ENCODE peak calls at places on chromosomes 4 and X, in six cellular contexts. One of them, this sample, is unnamed.
A peak's percentile ranks its signal among the peaks of the same experiment; 100 is the strongest.

GRCh38 chr4:146333187-146333894 is 119.0 kb downstream of the REELD1 start:
- DNase-seq in cardiac muscle cell: no peak
- DNase-seq in SK-MEL-5: no peak
- DNase-seq in stimulated activated naive B cell treated with anti-CD40 and anti-IgM and Interleukin-4, amounts not matched to agents 10 μg/mL and 1 μg/mL and 100 μg/mL, for 72 hours: no peak
- DNase-seq in amygdala: no peak
- DNase-seq in AG08396: peak; percentile 24
- DNase-seq in this sample: no peak

GRCh38 chr4:151099976-151100417 is 569 bp downstream of the RPS3A start:
- DNase-seq in cardiac muscle cell: no peak
- DNase-seq in SK-MEL-5: no peak
- DNase-seq in stimulated activated naive B cell treated with anti-CD40 and anti-IgM and Interleukin-4, amounts not matched to agents 10 μg/mL and 1 μg/mL and 100 μg/mL, for 72 hours: no peak
- DNase-seq in amygdala: no peak
- DNase-seq in AG08396: peak; percentile 29
- DNase-seq in this sample: peak; percentile 54

GRCh38 chr4:119517361-119518229 is 111.0 kb downstream of the PDE5A start:
- DNase-seq in cardiac muscle cell: no peak
- DNase-seq in SK-MEL-5: no peak
- DNase-seq in stimulated activated naive B cell treated with anti-CD40 and anti-IgM and Interleukin-4, amounts not matched to agents 10 μg/mL and 1 μg/mL and 100 μg/mL, for 72 hours: no peak
- DNase-seq in amygdala: no peak
- DNase-seq in AG08396: peak; percentile 5
- DNase-seq in this sample: peak; percentile 22

GRCh38 chr4:70623301-70623700 is 5.2 kb upstream of the ENAM start:
- DNase-seq in cardiac muscle cell: no peak
- DNase-seq in SK-MEL-5: no peak
- DNase-seq in stimulated activated naive B cell treated with anti-CD40 and anti-IgM and Interleukin-4, amounts not matched to agents 10 μg/mL and 1 μg/mL and 100 μg/mL, for 72 hours: no peak
- DNase-seq in amygdala: no peak
- DNase-seq in AG08396: no peak
- DNase-seq in this sample: no peak

GRCh38 chr4:157217708-157218107 is 2.8 kb upstream of the GRIA2 start:
- DNase-seq in cardiac muscle cell: peak; percentile 36
- DNase-seq in SK-MEL-5: peak; percentile 35
- DNase-seq in stimulated activated naive B cell treated with anti-CD40 and anti-IgM and Interleukin-4, amounts not matched to agents 10 μg/mL and 1 μg/mL and 100 μg/mL, for 72 hours: no peak
- DNase-seq in amygdala: no peak
- DNase-seq in AG08396: peak; percentile 16
- DNase-seq in this sample: peak; percentile 61

GRCh38 chr4:78131403-78131802 is 74.3 kb downstream of the FRAS1 start:
- DNase-seq in cardiac muscle cell: no peak
- DNase-seq in SK-MEL-5: no peak
- DNase-seq in stimulated activated naive B cell treated with anti-CD40 and anti-IgM and Interleukin-4, amounts not matched to agents 10 μg/mL and 1 μg/mL and 100 μg/mL, for 72 hours: no peak
- DNase-seq in amygdala: no peak
- DNase-seq in AG08396: no peak
- DNase-seq in this sample: no peak

GRCh38 chr4:3253808-3254207 is 4.8 kb downstream of the MSANTD1 start:
- DNase-seq in cardiac muscle cell: no peak
- DNase-seq in SK-MEL-5: no peak
- DNase-seq in stimulated activated naive B cell treated with anti-CD40 and anti-IgM and Interleukin-4, amounts not matched to agents 10 μg/mL and 1 μg/mL and 100 μg/mL, for 72 hours: no peak
- DNase-seq in amygdala: no peak
- DNase-seq in AG08396: no peak
- DNase-seq in this sample: no peak

GRCh38 chrX:54950730-54951375 is 30.2 kb downstream of the TRO start:
- DNase-seq in cardiac muscle cell: no peak
- DNase-seq in SK-MEL-5: no peak
- DNase-seq in stimulated activated naive B cell treated with anti-CD40 and anti-IgM and Interleukin-4, amounts not matched to agents 10 μg/mL and 1 μg/mL and 100 μg/mL, for 72 hours: no peak
- DNase-seq in amygdala: no peak
- DNase-seq in AG08396: no peak
- DNase-seq in this sample: no peak

GRCh38 chr4:15436515-15436914 is 8.7 kb downstream of the C1QTNF7 start:
- DNase-seq in cardiac muscle cell: no peak
- DNase-seq in SK-MEL-5: no peak
- DNase-seq in stimulated activated naive B cell treated with anti-CD40 and anti-IgM and Interleukin-4, amounts not matched to agents 10 μg/mL and 1 μg/mL and 100 μg/mL, for 72 hours: no peak
- DNase-seq in amygdala: no peak
- DNase-seq in AG08396: no peak
- DNase-seq in this sample: peak; percentile 46

GRCh38 chr4:140928880-140929279 is 172.7 kb upstream of the TBC1D9 start:
- DNase-seq in cardiac muscle cell: no peak
- DNase-seq in SK-MEL-5: peak; percentile 61
- DNase-seq in stimulated activated naive B cell treated with anti-CD40 and anti-IgM and Interleukin-4, amounts not matched to agents 10 μg/mL and 1 μg/mL and 100 μg/mL, for 72 hours: no peak
- DNase-seq in amygdala: no peak
- DNase-seq in AG08396: no peak
- DNase-seq in this sample: no peak

GRCh38 chr4:113645771-113646455 is 115.6 kb downstream of the CAMK2D start:
- DNase-seq in cardiac muscle cell: no peak
- DNase-seq in SK-MEL-5: no peak
- DNase-seq in stimulated activated naive B cell treated with anti-CD40 and anti-IgM and Interleukin-4, amounts not matched to agents 10 μg/mL and 1 μg/mL and 100 μg/mL, for 72 hours: no peak
- DNase-seq in amygdala: no peak
- DNase-seq in AG08396: peak; percentile 11
- DNase-seq in this sample: no peak

GRCh38 chr4:79964715-79965345 is 108.2 kb downstream of the ANTXR2 start:
- DNase-seq in cardiac muscle cell: peak; percentile 14
- DNase-seq in SK-MEL-5: no peak
- DNase-seq in stimulated activated naive B cell treated with anti-CD40 and anti-IgM and Interleukin-4, amounts not matched to agents 10 μg/mL and 1 μg/mL and 100 μg/mL, for 72 hours: no peak
- DNase-seq in amygdala: no peak
- DNase-seq in AG08396: no peak
- DNase-seq in this sample: no peak

GRCh38 chr4:181662383-181662782 is 580.8 kb upstream of the TENM3 start:
- DNase-seq in cardiac muscle cell: peak; percentile 30
- DNase-seq in SK-MEL-5: peak; percentile 96
- DNase-seq in stimulated activated naive B cell treated with anti-CD40 and anti-IgM and Interleukin-4, amounts not matched to agents 10 μg/mL and 1 μg/mL and 100 μg/mL, for 72 hours: no peak
- DNase-seq in amygdala: peak; percentile 6
- DNase-seq in AG08396: no peak
- DNase-seq in this sample: peak; percentile 76

GRCh38 chr4:148376151-148376550 is 66.1 kb downstream of the NR3C2 start:
- DNase-seq in cardiac muscle cell: no peak
- DNase-seq in SK-MEL-5: peak; percentile 93
- DNase-seq in stimulated activated naive B cell treated with anti-CD40 and anti-IgM and Interleukin-4, amounts not matched to agents 10 μg/mL and 1 μg/mL and 100 μg/mL, for 72 hours: no peak
- DNase-seq in amygdala: no peak
- DNase-seq in AG08396: peak; percentile 8
- DNase-seq in this sample: peak; percentile 72

GRCh38 chrX:77014655-77015377 is 432.4 kb upstream of the FGF16 start:
- DNase-seq in cardiac muscle cell: peak; percentile 60
- DNase-seq in SK-MEL-5: no peak
- DNase-seq in stimulated activated naive B cell treated with anti-CD40 and anti-IgM and Interleukin-4, amounts not matched to agents 10 μg/mL and 1 μg/mL and 100 μg/mL, for 72 hours: no peak
- DNase-seq in amygdala: no peak
- DNase-seq in AG08396: no peak
- DNase-seq in this sample: peak; percentile 87

GRCh38 chr4:74376888-74377483 is 12.0 kb downstream of the EREG start:
- DNase-seq in cardiac muscle cell: peak; percentile 48
- DNase-seq in SK-MEL-5: peak; percentile 62
- DNase-seq in stimulated activated naive B cell treated with anti-CD40 and anti-IgM and Interleukin-4, amounts not matched to agents 10 μg/mL and 1 μg/mL and 100 μg/mL, for 72 hours: no peak
- DNase-seq in amygdala: no peak
- DNase-seq in AG08396: peak; percentile 62
- DNase-seq in this sample: peak; percentile 47

GRCh38 chr4:74037076-74037475 is 1.4 kb downstream of the CXCL3 start:
- DNase-seq in cardiac muscle cell: no peak
- DNase-seq in SK-MEL-5: no peak
- DNase-seq in stimulated activated naive B cell treated with anti-CD40 and anti-IgM and Interleukin-4, amounts not matched to agents 10 μg/mL and 1 μg/mL and 100 μg/mL, for 72 hours: no peak
- DNase-seq in amygdala: no peak
- DNase-seq in AG08396: no peak
- DNase-seq in this sample: no peak

GRCh38 chrX:1391707-1392375 is at the start of gene SLC25A6:
- DNase-seq in cardiac muscle cell: peak; percentile 99
- DNase-seq in SK-MEL-5: peak; percentile 92
- DNase-seq in stimulated activated naive B cell treated with anti-CD40 and anti-IgM and Interleukin-4, amounts not matched to agents 10 μg/mL and 1 μg/mL and 100 μg/mL, for 72 hours: peak; percentile 99
- DNase-seq in amygdala: no peak
- DNase-seq in AG08396: peak; percentile 100
- DNase-seq in this sample: peak; percentile 95

GRCh38 chr4:66750273-66750672 is 795.0 kb downstream of the CENPC start:
- DNase-seq in cardiac muscle cell: no peak
- DNase-seq in SK-MEL-5: no peak
- DNase-seq in stimulated activated naive B cell treated with anti-CD40 and anti-IgM and Interleukin-4, amounts not matched to agents 10 μg/mL and 1 μg/mL and 100 μg/mL, for 72 hours: no peak
- DNase-seq in amygdala: no peak
- DNase-seq in AG08396: no peak
- DNase-seq in this sample: no peak

GRCh38 chr4:8675906-8676305 is 83.3 kb downstream of the CPZ start:
- DNase-seq in cardiac muscle cell: no peak
- DNase-seq in SK-MEL-5: no peak
- DNase-seq in stimulated activated naive B cell treated with anti-CD40 and anti-IgM and Interleukin-4, amounts not matched to agents 10 μg/mL and 1 μg/mL and 100 μg/mL, for 72 hours: no peak
- DNase-seq in amygdala: no peak
- DNase-seq in AG08396: no peak
- DNase-seq in this sample: no peak

GRCh38 chr4:3491681-3492405 is 28.7 kb downstream of the DOK7 start:
- DNase-seq in cardiac muscle cell: no peak
- DNase-seq in SK-MEL-5: no peak
- DNase-seq in stimulated activated naive B cell treated with anti-CD40 and anti-IgM and Interleukin-4, amounts not matched to agents 10 μg/mL and 1 μg/mL and 100 μg/mL, for 72 hours: no peak
- DNase-seq in amygdala: no peak
- DNase-seq in AG08396: peak; percentile 73
- DNase-seq in this sample: no peak

GRCh38 chr4:7971159-7971631 is 31.5 kb upstream of the AFAP1 start:
- DNase-seq in cardiac muscle cell: no peak
- DNase-seq in SK-MEL-5: no peak
- DNase-seq in stimulated activated naive B cell treated with anti-CD40 and anti-IgM and Interleukin-4, amounts not matched to agents 10 μg/mL and 1 μg/mL and 100 μg/mL, for 72 hours: no peak
- DNase-seq in amygdala: no peak
- DNase-seq in AG08396: no peak
- DNase-seq in this sample: no peak

GRCh38 chr4:5839332-5839731 is 53.6 kb downstream of the CRMP1 start:
- DNase-seq in cardiac muscle cell: no peak
- DNase-seq in SK-MEL-5: no peak
- DNase-seq in stimulated activated naive B cell treated with anti-CD40 and anti-IgM and Interleukin-4, amounts not matched to agents 10 μg/mL and 1 μg/mL and 100 μg/mL, for 72 hours: no peak
- DNase-seq in amygdala: no peak
- DNase-seq in AG08396: no peak
- DNase-seq in this sample: no peak

GRCh38 chr4:42906906-42907774 is 14.6 kb downstream of the GRXCR1 start:
- DNase-seq in cardiac muscle cell: no peak
- DNase-seq in SK-MEL-5: no peak
- DNase-seq in stimulated activated naive B cell treated with anti-CD40 and anti-IgM and Interleukin-4, amounts not matched to agents 10 μg/mL and 1 μg/mL and 100 μg/mL, for 72 hours: no peak
- DNase-seq in amygdala: no peak
- DNase-seq in AG08396: no peak
- DNase-seq in this sample: no peak

GRCh38 chr4:165351359-165352130 is 24.1 kb downstream of the MSMO1 start:
- DNase-seq in cardiac muscle cell: no peak
- DNase-seq in SK-MEL-5: peak; percentile 26
- DNase-seq in stimulated activated naive B cell treated with anti-CD40 and anti-IgM and Interleukin-4, amounts not matched to agents 10 μg/mL and 1 μg/mL and 100 μg/mL, for 72 hours: no peak
- DNase-seq in amygdala: no peak
- DNase-seq in AG08396: no peak
- DNase-seq in this sample: no peak

GRCh38 chr4:96162631-96163030 is 322.7 kb downstream of the PDHA2 start:
- DNase-seq in cardiac muscle cell: no peak
- DNase-seq in SK-MEL-5: no peak
- DNase-seq in stimulated activated naive B cell treated with anti-CD40 and anti-IgM and Interleukin-4, amounts not matched to agents 10 μg/mL and 1 μg/mL and 100 μg/mL, for 72 hours: no peak
- DNase-seq in amygdala: no peak
- DNase-seq in AG08396: no peak
- DNase-seq in this sample: no peak

GRCh38 chr4:184955636-184956035 is 62.7 kb upstream of the HELT start:
- DNase-seq in cardiac muscle cell: no peak
- DNase-seq in SK-MEL-5: no peak
- DNase-seq in stimulated activated naive B cell treated with anti-CD40 and anti-IgM and Interleukin-4, amounts not matched to agents 10 μg/mL and 1 μg/mL and 100 μg/mL, for 72 hours: no peak
- DNase-seq in amygdala: no peak
- DNase-seq in AG08396: no peak
- DNase-seq in this sample: no peak

GRCh38 chr4:4721636-4722035 is 137.8 kb upstream of the MSX1 start:
- DNase-seq in cardiac muscle cell: no peak
- DNase-seq in SK-MEL-5: no peak
- DNase-seq in stimulated activated naive B cell treated with anti-CD40 and anti-IgM and Interleukin-4, amounts not matched to agents 10 μg/mL and 1 μg/mL and 100 μg/mL, for 72 hours: no peak
- DNase-seq in amygdala: no peak
- DNase-seq in AG08396: no peak
- DNase-seq in this sample: no peak

GRCh38 chr4:100360211-100360610 is 157.6 kb downstream of the EMCN start:
- DNase-seq in cardiac muscle cell: no peak
- DNase-seq in SK-MEL-5: no peak
- DNase-seq in stimulated activated naive B cell treated with anti-CD40 and anti-IgM and Interleukin-4, amounts not matched to agents 10 μg/mL and 1 μg/mL and 100 μg/mL, for 72 hours: no peak
- DNase-seq in amygdala: no peak
- DNase-seq in AG08396: no peak
- DNase-seq in this sample: no peak

GRCh38 chr4:46937493-46937892 is 28.4 kb upstream of the COX7B2 start:
- DNase-seq in cardiac muscle cell: no peak
- DNase-seq in SK-MEL-5: peak; percentile 26
- DNase-seq in stimulated activated naive B cell treated with anti-CD40 and anti-IgM and Interleukin-4, amounts not matched to agents 10 μg/mL and 1 μg/mL and 100 μg/mL, for 72 hours: no peak
- DNase-seq in amygdala: no peak
- DNase-seq in AG08396: no peak
- DNase-seq in this sample: no peak

This sample was measured in pons.